ENCODE peak calls at places on chromosome 1, in eight cellular contexts. One of them, this sample, is unnamed.

GRCh38 chr1:47192458-47193384 is 2.9 kb upstream of the PDZK1IP1 start:
- DNase-seq in amygdala: no peak
- DNase-seq in astrocyte of the spinal cord: peak
- DNase-seq in HAP-1: peak
- DNase-seq in A172: peak
- DNase-seq in Caco-2: peak
- DNase-seq in Ammon's horn: peak
- DNase-seq in WTC11: peak
- DNase-seq in this sample: peak

GRCh38 chr1:19289244-19289643 is 674 bp upstream of the AKR7A3 start:
- DNase-seq in WTC11: no peak
- DNase-seq in amygdala: no peak
- DNase-seq in Ammon's horn: no peak
- DNase-seq in Caco-2: no peak
- DNase-seq in astrocyte of the spinal cord: no peak
- DNase-seq in A172: no peak
- DNase-seq in HAP-1: no peak
- DNase-seq in this sample: no peak

GRCh38 chr1:206923009-206923960 is 1.5 kb upstream of the FCMR start:
- DNase-seq in Caco-2: no peak
- DNase-seq in amygdala: no peak
- DNase-seq in WTC11: no peak
- DNase-seq in Ammon's horn: no peak
- DNase-seq in A172: no peak
- DNase-seq in astrocyte of the spinal cord: no peak
- DNase-seq in HAP-1: no peak
- DNase-seq in this sample: no peak

GRCh38 chr1:113519561-113519960 is 129.2 kb downstream of the MAGI3 start:
- DNase-seq in Caco-2: no peak
- DNase-seq in A172: peak
- DNase-seq in astrocyte of the spinal cord: no peak
- DNase-seq in amygdala: no peak
- DNase-seq in HAP-1: no peak
- DNase-seq in Ammon's horn: no peak
- DNase-seq in WTC11: no peak
- DNase-seq in this sample: no peak

GRCh38 chr1:236522937-236523703 is 662 bp upstream of the LGALS8 start:
- DNase-seq in amygdala: no peak
- DNase-seq in Ammon's horn: no peak
- DNase-seq in astrocyte of the spinal cord: no peak
- DNase-seq in HAP-1: no peak
- DNase-seq in Caco-2: peak
- DNase-seq in A172: no peak
- DNase-seq in WTC11: peak
- DNase-seq in this sample: no peak

GRCh38 chr1:29380532-29380931 is 144.2 kb downstream of the PTPRU start:
- DNase-seq in astrocyte of the spinal cord: peak
- DNase-seq in HAP-1: no peak
- DNase-seq in A172: peak
- DNase-seq in Caco-2: no peak
- DNase-seq in WTC11: no peak
- DNase-seq in Ammon's horn: no peak
- DNase-seq in amygdala: no peak
- DNase-seq in this sample: no peak

GRCh38 chr1:30748699-30749401 is 8.7 kb downstream of the LAPTM5 start:
- DNase-seq in WTC11: no peak
- DNase-seq in Caco-2: no peak
- DNase-seq in A172: no peak
- DNase-seq in HAP-1: no peak
- DNase-seq in Ammon's horn: peak
- DNase-seq in amygdala: peak
- DNase-seq in astrocyte of the spinal cord: no peak
- DNase-seq in this sample: no peak

GRCh38 chr1:66271216-66271903 is 262.6 kb upstream of the SGIP1 start:
- DNase-seq in amygdala: no peak
- DNase-seq in A172: peak
- DNase-seq in WTC11: peak
- DNase-seq in Ammon's horn: peak
- DNase-seq in HAP-1: peak
- DNase-seq in astrocyte of the spinal cord: peak
- DNase-seq in Caco-2: peak
- DNase-seq in this sample: peak

GRCh38 chr1:145782166-145783099 is 41.5 kb downstream of the RNF115 start:
- DNase-seq in Ammon's horn: no peak
- DNase-seq in A172: peak
- DNase-seq in amygdala: no peak
- DNase-seq in HAP-1: no peak
- DNase-seq in astrocyte of the spinal cord: peak
- DNase-seq in Caco-2: peak
- DNase-seq in WTC11: no peak
- DNase-seq in this sample: no peak

GRCh38 chr1:203051841-203052324 is 25.6 kb downstream of the PPFIA4 start:
- DNase-seq in Caco-2: no peak
- DNase-seq in astrocyte of the spinal cord: no peak
- DNase-seq in amygdala: no peak
- DNase-seq in HAP-1: no peak
- DNase-seq in WTC11: no peak
- DNase-seq in Ammon's horn: no peak
- DNase-seq in A172: no peak
- DNase-seq in this sample: no peak

GRCh38 chr1:55352080-55352800 is 137.1 kb upstream of the USP24 start:
- DNase-seq in WTC11: no peak
- DNase-seq in A172: no peak
- DNase-seq in Caco-2: no peak
- DNase-seq in HAP-1: no peak
- DNase-seq in Ammon's horn: no peak
- DNase-seq in astrocyte of the spinal cord: no peak
- DNase-seq in amygdala: no peak
- DNase-seq in this sample: no peak

GRCh38 chr1:4702927-4703326 is 48.5 kb downstream of the AJAP1 start:
- DNase-seq in amygdala: no peak
- DNase-seq in Ammon's horn: no peak
- DNase-seq in Caco-2: no peak
- DNase-seq in astrocyte of the spinal cord: peak
- DNase-seq in A172: peak
- DNase-seq in WTC11: no peak
- DNase-seq in HAP-1: no peak
- DNase-seq in this sample: no peak

GRCh38 chr1:60637651-60638050 is 444.7 kb upstream of the NFIA start:
- DNase-seq in Caco-2: no peak
- DNase-seq in amygdala: no peak
- DNase-seq in HAP-1: no peak
- DNase-seq in Ammon's horn: no peak
- DNase-seq in astrocyte of the spinal cord: no peak
- DNase-seq in WTC11: no peak
- DNase-seq in A172: no peak
- DNase-seq in this sample: no peak

GRCh38 chr1:167517535-167518330 is 596 bp downstream of the CD247 start:
- DNase-seq in Caco-2: no peak
- DNase-seq in amygdala: no peak
- DNase-seq in Ammon's horn: no peak
- DNase-seq in astrocyte of the spinal cord: no peak
- DNase-seq in HAP-1: no peak
- DNase-seq in A172: peak
- DNase-seq in WTC11: no peak
- DNase-seq in this sample: no peak

GRCh38 chr1:231776006-231776707 is 149.6 kb downstream of the DISC1 start:
- DNase-seq in amygdala: no peak
- DNase-seq in HAP-1: no peak
- DNase-seq in astrocyte of the spinal cord: peak
- DNase-seq in WTC11: no peak
- DNase-seq in Caco-2: no peak
- DNase-seq in A172: peak
- DNase-seq in Ammon's horn: no peak
- DNase-seq in this sample: no peak

GRCh38 chr1:165367375-165367993 is 11.0 kb upstream of the LMX1A start:
- DNase-seq in A172: peak
- DNase-seq in astrocyte of the spinal cord: peak
- DNase-seq in Ammon's horn: peak
- DNase-seq in amygdala: no peak
- DNase-seq in HAP-1: peak
- DNase-seq in Caco-2: peak
- DNase-seq in WTC11: peak
- DNase-seq in this sample: peak

GRCh38 chr1:178745260-178745659 is 20.2 kb downstream of the RALGPS2 start:
- DNase-seq in Ammon's horn: no peak
- DNase-seq in amygdala: no peak
- DNase-seq in astrocyte of the spinal cord: no peak
- DNase-seq in WTC11: no peak
- DNase-seq in HAP-1: no peak
- DNase-seq in A172: no peak
- DNase-seq in Caco-2: no peak
- DNase-seq in this sample: no peak

GRCh38 chr1:245461681-245462080 is 306.9 kb downstream of the KIF26B start:
- DNase-seq in astrocyte of the spinal cord: no peak
- DNase-seq in A172: no peak
- DNase-seq in HAP-1: no peak
- DNase-seq in Ammon's horn: no peak
- DNase-seq in WTC11: no peak
- DNase-seq in Caco-2: no peak
- DNase-seq in amygdala: no peak
- DNase-seq in this sample: no peak

GRCh38 chr1:54870869-54871268 is 16.1 kb downstream of the DHCR24 start:
- DNase-seq in HAP-1: no peak
- DNase-seq in Caco-2: no peak
- DNase-seq in Ammon's horn: no peak
- DNase-seq in amygdala: no peak
- DNase-seq in WTC11: no peak
- DNase-seq in astrocyte of the spinal cord: no peak
- DNase-seq in A172: no peak
- DNase-seq in this sample: no peak